ENCODE peak calls at places on chromosomes 16 and 17, in nine cellular contexts. F, A, E, L, S, V, O, B and W are unnamed samples.

GRCh38 chr16:47732806-47733150 is 271.6 kb downstream of the PHKB start:
- DNase-seq in F (no peak), A (no peak), E (no peak), L (no peak), S (peak; percentile 11), V (peak; percentile 18), O (no peak), B (no peak), W (peak; percentile 87)

GRCh38 chr17:61411114-61411943 is 11.7 kb downstream of the TBX2 start:
- DNase-seq in F (peak; percentile 85), A (no peak), E (no peak), L (peak; percentile 53), S (no peak), V (no peak), O (peak; percentile 43), B (peak; percentile 76), W (peak; percentile 76)

GRCh38 chr16:85532147-85532546 is 81.0 kb upstream of the GSE1 start:
- DNase-seq in F (no peak), A (no peak), E (no peak), L (no peak), S (no peak), V (no peak), O (no peak), B (no peak), W (no peak)

GRCh38 chr17:322006-322780 is 30.4 kb downstream of the RPH3AL start:
- DNase-seq in F (no peak), A (no peak), E (no peak), L (no peak), S (no peak), V (no peak), O (no peak), B (no peak), W (no peak)

GRCh38 chr17:49779730-49780220 is 8.7 kb upstream of the KAT7 start:
- DNase-seq in F (no peak), A (peak; percentile 36), E (no peak), L (no peak), S (no peak), V (no peak), O (no peak), B (no peak), W (peak; percentile 95)

GRCh38 chr17:8122391-8122922 is 1.4 kb downstream of the HES7 start:
- DNase-seq in F (no peak), A (no peak), E (no peak), L (no peak), S (no peak), V (no peak), O (no peak), B (no peak), W (peak; percentile 72)

GRCh38 chr17:77726549-77726957 is 231.9 kb upstream of the TNRC6C start:
- DNase-seq in F (peak; percentile 71), A (no peak), E (no peak), L (no peak), S (no peak), V (no peak), O (no peak), B (peak; percentile 55), W (no peak)

GRCh38 chr16:25051446-25052160 is 36.4 kb upstream of the ARHGAP17 start:
- DNase-seq in F (no peak), A (no peak), E (no peak), L (no peak), S (peak; percentile 32), V (no peak), O (no peak), B (no peak), W (peak; percentile 70)

GRCh38 chr17:76567634-76568432 is 17.8 kb downstream of the ST6GALNAC2 start:
- DNase-seq in F (no peak), A (no peak), E (no peak), L (no peak), S (no peak), V (no peak), O (no peak), B (no peak), W (no peak)

GRCh38 chr17:78466786-78467715 is 88.6 kb downstream of the PGS1 start:
- DNase-seq in F (no peak), A (no peak), E (no peak), L (no peak), S (no peak), V (no peak), O (no peak), B (no peak), W (no peak)

GRCh38 chr17:258045-258734 is 76.7 kb upstream of the DOC2B start:
- DNase-seq in F (peak; percentile 73), A (no peak), E (no peak), L (no peak), S (no peak), V (no peak), O (no peak), B (peak; percentile 58), W (no peak)

GRCh38 chr17:17911003-17911613 is 61.1 kb downstream of the TOM1L2 start:
- DNase-seq in F (no peak), A (peak; percentile 11), E (no peak), L (no peak), S (no peak), V (no peak), O (no peak), B (no peak), W (no peak)

GRCh38 chr16:2035431-2036199 is 8.9 kb downstream of the NHERF2 start:
- DNase-seq in F (peak; percentile 98), A (no peak), E (no peak), L (no peak), S (no peak), V (no peak), O (no peak), B (no peak), W (peak; percentile 88)

GRCh38 chr17:45052052-45052772 is 780 bp upstream of the DCAKD start:
- DNase-seq in F (no peak), A (no peak), E (no peak), L (no peak), S (peak; percentile 31), V (peak; percentile 25), O (no peak), B (no peak), W (peak; percentile 53)

GRCh38 chr16:57118461-57119084 is 26.2 kb downstream of the CPNE2 start:
- DNase-seq in F (no peak), A (no peak), E (no peak), L (no peak), S (no peak), V (no peak), O (no peak), B (no peak), W (no peak)

GRCh38 chr16:30805370-30806169 is 18.6 kb upstream of the ZNF629 start:
- DNase-seq in F (peak; percentile 90), A (peak; percentile 86), E (peak; percentile 20), L (peak; percentile 44), S (peak; percentile 56), V (peak; percentile 27), O (no peak), B (peak; percentile 84), W (peak; percentile 92)

GRCh38 chr17:17645961-17646360 is 35.3 kb upstream of the RAI1 start:
- DNase-seq in F (no peak), A (no peak), E (no peak), L (no peak), S (no peak), V (no peak), O (no peak), B (no peak), W (peak; percentile 26)

GRCh38 chr16:48862087-48862532 is 252.1 kb upstream of the N4BP1 start:
- DNase-seq in F (no peak), A (no peak), E (no peak), L (no peak), S (no peak), V (no peak), O (no peak), B (no peak), W (peak; percentile 53)

GRCh38 chr16:1691276-1691675 is 13.2 kb downstream of the JPT2 start:
- DNase-seq in F (no peak), A (no peak), E (no peak), L (no peak), S (no peak), V (no peak), O (no peak), B (no peak), W (peak; percentile 73)

GRCh38 chr17:19724501-19725420 is 8.4 kb upstream of the SLC47A2 start:
- DNase-seq in F (peak; percentile 82), A (no peak), E (peak; percentile 4), L (peak; percentile 35), S (peak; percentile 56), V (peak; percentile 47), O (peak; percentile 59), B (peak; percentile 67), W (peak; percentile 75)

GRCh38 chr16:88856122-88856827 is 472 bp downstream of the GALNS start:
- DNase-seq in F (no peak), A (no peak), E (no peak), L (peak; percentile 40), S (peak; percentile 18), V (no peak), O (no peak), B (no peak), W (peak; percentile 24)

GRCh38 chr17:72454342-72454741 is 333.5 kb downstream of the SOX9 start:
- DNase-seq in F (no peak), A (no peak), E (no peak), L (no peak), S (no peak), V (no peak), O (no peak), B (no peak), W (no peak)

GRCh38 chr17:53896047-53896446 is 73.3 kb downstream of the KIF2B start:
- DNase-seq in F (no peak), A (no peak), E (no peak), L (no peak), S (no peak), V (no peak), O (no peak), B (no peak), W (no peak)

GRCh38 chr16:10172848-10173655 is 9.2 kb downstream of the GRIN2A start:
- DNase-seq in F (no peak), A (no peak), E (no peak), L (no peak), S (no peak), V (no peak), O (no peak), B (no peak), W (peak; percentile 22)

GRCh38 chr17:68391561-68392268 is 65.6 kb downstream of the WIPI1 start:
- DNase-seq in F (peak; percentile 70), A (no peak), E (no peak), L (no peak), S (no peak), V (no peak), O (no peak), B (no peak), W (peak; percentile 38)

GRCh38 chr16:85227924-85228462 is 115.7 kb upstream of the CIBAR2 start:
- DNase-seq in F (peak; percentile 88), A (no peak), E (no peak), L (no peak), S (no peak), V (no peak), O (no peak), B (no peak), W (peak; percentile 93)

GRCh38 chr17:82432017-82432416 is 13.6 kb upstream of the OGFOD3 start:
- DNase-seq in F (no peak), A (no peak), E (no peak), L (no peak), S (no peak), V (no peak), O (no peak), B (no peak), W (no peak)

GRCh38 chr16:72442381-72443158 is 270.6 kb upstream of the PMFBP1 start:
- DNase-seq in F (no peak), A (no peak), E (no peak), L (no peak), S (no peak), V (no peak), O (no peak), B (no peak), W (no peak)

GRCh38 chr16:50600582-50601283 is 52.5 kb downstream of the NKD1 start:
- DNase-seq in F (no peak), A (no peak), E (no peak), L (no peak), S (no peak), V (no peak), O (no peak), B (no peak), W (no peak)